ENCODE peak calls at places on chromosomes 7 and 10, in eight cellular contexts. P is HT-29, M is anterior cingulate cortex, H is cardiac muscle cell, D is fibroblast of pulmonary artery, I is caudate nucleus, V is left ventricle myocardium inferior, C is AG08395. S is an unnamed sample.
A peak's percentile ranks its signal among the peaks of the same experiment; 100 is the strongest.

GRCh38 chr7:23347682-23348180 is 48.6 kb downstream of the MALSU1 start:
- DNase-seq in H (peak; percentile 75), M (no peak), I (no peak), V (no peak), P (no peak), D (peak; percentile 84), C (peak; percentile 85), S (peak; percentile 83)

GRCh38 chr7:48009257-48009656 is 19.6 kb downstream of the SUN3 start:
- DNase-seq in V (no peak), I (no peak), H (no peak), C (no peak), P (no peak), M (no peak), D (no peak), S (no peak)

GRCh38 chr7:3439333-3440030 is 138.4 kb downstream of the SDK1 start:
- DNase-seq in P (no peak), V (no peak), C (no peak), M (no peak), H (peak; percentile 90), D (peak; percentile 96), I (no peak), S (peak; percentile 98)

GRCh38 chr10:7702288-7702812 is 766 bp upstream of the ITIH2 start:
- DNase-seq in D (no peak), V (no peak), C (no peak), I (no peak), P (no peak), H (no peak), M (no peak), S (no peak)

GRCh38 chr10:88374392-88375145 is 208.5 kb downstream of the RNLS start:
- DNase-seq in H (peak; percentile 16), V (no peak), P (no peak), D (no peak), C (no peak), I (no peak), M (no peak), S (no peak)

GRCh38 chr10:48671914-48672595 is 12.6 kb upstream of the WDFY4 start:
- DNase-seq in V (no peak), M (no peak), D (no peak), I (no peak), C (no peak), P (no peak), H (no peak), S (no peak)

GRCh38 chr10:93352638-93353383 is 129.3 kb downstream of the MYOF start:
- DNase-seq in P (peak; percentile 58), C (peak; percentile 68), V (no peak), D (peak; percentile 64), H (peak; percentile 60), M (no peak), I (no peak), S (peak; percentile 67)

GRCh38 chr10:46255696-46256355 is 31.0 kb upstream of the ANTXRL start:
- DNase-seq in D (peak; percentile 20), P (peak; percentile 55), H (peak; percentile 31), I (no peak), M (peak; percentile 9), C (peak; percentile 27), V (peak; percentile 78), S (peak; percentile 32)

GRCh38 chr10:86377797-86378146 is 11.2 kb upstream of the GRID1 start:
- DNase-seq in V (no peak), M (no peak), C (no peak), I (no peak), P (no peak), D (no peak), H (no peak), S (no peak)

GRCh38 chr7:37109016-37109415 is 339.6 kb downstream of the ELMO1 start:
- DNase-seq in M (no peak), H (no peak), V (no peak), I (no peak), D (no peak), P (no peak), C (no peak), S (no peak)

GRCh38 chr10:120436431-120437142 is 20.4 kb upstream of the PLPP4 start:
- DNase-seq in I (no peak), C (no peak), D (no peak), P (no peak), M (no peak), H (no peak), V (no peak), S (no peak)

GRCh38 chr10:4283841-4284610 is 499.0 kb upstream of the KLF6 start:
- DNase-seq in P (no peak), D (peak; percentile 42), I (no peak), V (peak; percentile 69), C (peak; percentile 66), H (peak; percentile 56), M (no peak), S (peak; percentile 71)

GRCh38 chr10:45419673-45420020 is 45.6 kb downstream of the ALOX5 start:
- DNase-seq in C (no peak), D (no peak), P (no peak), I (no peak), H (no peak), V (no peak), M (no peak), S (peak; percentile 7)

GRCh38 chr10:43254199-43254730 is 12.6 kb downstream of the RASGEF1A start:
- DNase-seq in M (no peak), V (peak; percentile 16), D (no peak), H (no peak), P (no peak), I (no peak), C (no peak), S (no peak)

GRCh38 chr10:102704915-102705314 is 9.3 kb downstream of the ARL3 start:
- DNase-seq in P (no peak), D (no peak), C (no peak), M (no peak), H (peak; percentile 40), V (no peak), I (no peak), S (peak; percentile 73)

GRCh38 chr10:78414380-78414779 is 380.7 kb downstream of the RPS24 start:
- DNase-seq in I (no peak), P (no peak), V (no peak), M (no peak), H (no peak), C (no peak), D (no peak), S (no peak)

GRCh38 chr7:47535704-47536628 is 45.9 kb downstream of the TNS3 start:
- DNase-seq in C (no peak), H (no peak), P (no peak), V (peak; percentile 5), I (no peak), M (no peak), D (no peak), S (no peak)

GRCh38 chr7:3091631-3092030 is 48.0 kb upstream of the CARD11 start:
- DNase-seq in I (no peak), V (no peak), H (no peak), C (no peak), P (no peak), M (no peak), D (no peak), S (no peak)

GRCh38 chr7:44971991-44972441 is 6.8 kb downstream of the MYO1G start:
- DNase-seq in M (no peak), V (no peak), D (no peak), P (no peak), C (no peak), H (no peak), I (no peak), S (no peak)

GRCh38 chr7:154844499-154844898 is 158.4 kb downstream of the PAXIP1 start:
- DNase-seq in D (no peak), P (no peak), C (no peak), M (no peak), V (no peak), I (no peak), H (no peak), S (no peak)

GRCh38 chr7:159151231-159151630 is 6.6 kb upstream of the VIPR2 start:
- DNase-seq in M (no peak), V (no peak), P (no peak), D (no peak), H (no peak), C (no peak), I (no peak), S (no peak)

GRCh38 chr7:124652237-124652636 is 113.4 kb downstream of the GPR37 start:
- DNase-seq in P (no peak), H (no peak), I (no peak), D (no peak), M (no peak), C (peak; percentile 61), V (no peak), S (no peak)

GRCh38 chr10:96292971-96293909 is 11.0 kb upstream of the DNTT start:
- DNase-seq in M (peak; percentile 12), H (peak; percentile 59), P (peak; percentile 70), C (peak; percentile 45), D (peak; percentile 58), V (no peak), I (no peak), S (peak; percentile 63)

GRCh38 chr10:96170212-96170611 is 40.1 kb downstream of the ZNF518A start:
- DNase-seq in D (no peak), I (no peak), C (no peak), M (no peak), H (no peak), P (no peak), V (no peak), S (no peak)

S was measured in cardiac fibroblast.